ENCODE peak calls at places on chromosomes 1 and 21, in seven cellular contexts. O, I, B, V, K, H and Z are unnamed samples.

GRCh38 chr1:110152133-110152785 is 2.0 kb downstream of the SLC6A17 start:
- DNase-seq in O (no peak), I (no peak), B (peak), V (no peak), K (no peak), H (no peak), Z (no peak)

GRCh38 chr1:116374340-116375164 is 1.5 kb downstream of the ATP1A1 start:
- DNase-seq in O (peak), I (peak), B (peak), V (peak), K (no peak), H (no peak), Z (peak)

GRCh38 chr1:9225411-9225785 is 9.2 kb upstream of the H6PD start:
- DNase-seq in O (no peak), I (no peak), B (no peak), V (no peak), K (no peak), H (no peak), Z (no peak)

GRCh38 chr1:227632325-227632724 is 69.0 kb downstream of the ZNF678 start:
- DNase-seq in O (no peak), I (no peak), B (no peak), V (no peak), K (no peak), H (no peak), Z (no peak)

GRCh38 chr21:30233636-30234035 is 17.7 kb upstream of the CLDN8 start:
- DNase-seq in O (no peak), I (no peak), B (no peak), V (no peak), K (no peak), H (no peak), Z (no peak)

GRCh38 chr1:38465463-38465862 is 394.1 kb downstream of the RRAGC start:
- DNase-seq in O (no peak), I (no peak), B (no peak), V (no peak), K (no peak), H (no peak), Z (no peak)

GRCh38 chr1:224510880-224511645 is 76.5 kb upstream of the WDR26 start:
- DNase-seq in O (no peak), I (no peak), B (no peak), V (no peak), K (no peak), H (no peak), Z (no peak)

GRCh38 chr1:225834417-225835329 is 24.7 kb downstream of the EPHX1 start:
- DNase-seq in O (no peak), I (no peak), B (no peak), V (no peak), K (no peak), H (no peak), Z (no peak)

GRCh38 chr1:33433509-33434362 is 2.8 kb upstream of the PHC2 start:
- DNase-seq in O (no peak), I (peak), B (peak), V (no peak), K (no peak), H (no peak), Z (no peak)

GRCh38 chr1:202105571-202106339 is 17.0 kb upstream of the GPR37L1 start:
- DNase-seq in O (peak), I (no peak), B (peak), V (no peak), K (no peak), H (no peak), Z (no peak)

GRCh38 chr1:201903135-201903534 is 14.4 kb downstream of the SHISA4 start:
- DNase-seq in O (no peak), I (no peak), B (no peak), V (no peak), K (no peak), H (no peak), Z (no peak)

GRCh38 chr1:180503274-180503862 is 991 bp upstream of the ACBD6 start:
- DNase-seq in O (no peak), I (no peak), B (no peak), V (no peak), K (no peak), H (no peak), Z (no peak)

GRCh38 chr1:89637496-89637895 is 4.6 kb downstream of the LRRC8C start:
- DNase-seq in O (no peak), I (no peak), B (no peak), V (no peak), K (no peak), H (no peak), Z (no peak)

GRCh38 chr1:219837274-219837993 is 90.9 kb downstream of the SLC30A10 start:
- DNase-seq in O (peak), I (no peak), B (peak), V (no peak), K (no peak), H (no peak), Z (no peak)

GRCh38 chr1:231460614-231461013 is 38.5 kb upstream of the EGLN1 start:
- DNase-seq in O (no peak), I (no peak), B (peak), V (no peak), K (peak), H (no peak), Z (peak)

GRCh38 chr1:239722080-239722479 is 335.7 kb downstream of the CHRM3 start:
- DNase-seq in O (no peak), I (no peak), B (peak), V (no peak), K (no peak), H (no peak), Z (no peak)

GRCh38 chr1:4590766-4591165 is 63.6 kb upstream of the AJAP1 start:
- DNase-seq in O (no peak), I (no peak), B (no peak), V (no peak), K (no peak), H (no peak), Z (no peak)

GRCh38 chr1:67214420-67215174 is 48.3 kb downstream of the IL23R start:
- DNase-seq in O (peak), I (no peak), B (peak), V (peak), K (peak), H (no peak), Z (peak)

GRCh38 chr1:237341391-237341790 is 299.4 kb downstream of the RYR2 start:
- DNase-seq in O (no peak), I (no peak), B (no peak), V (no peak), K (no peak), H (no peak), Z (no peak)

GRCh38 chr1:1080122-1080753 is 6.1 kb upstream of the RNF223 start:
- DNase-seq in O (peak), I (peak), B (no peak), V (peak), K (no peak), H (peak), Z (peak)

GRCh38 chr1:156122086-156122485 is 7.6 kb downstream of the LMNA start:
- DNase-seq in O (no peak), I (no peak), B (no peak), V (no peak), K (no peak), H (no peak), Z (no peak)

GRCh38 chr1:190172636-190173410 is 304.8 kb downstream of the BRINP3 start:
- DNase-seq in O (no peak), I (no peak), B (no peak), V (no peak), K (no peak), H (no peak), Z (no peak)

GRCh38 chr1:205172729-205173366 is 38.7 kb downstream of the DSTYK start:
- DNase-seq in O (no peak), I (no peak), B (peak), V (no peak), K (no peak), H (no peak), Z (no peak)

GRCh38 chr1:151418048-151418447 is 18.7 kb downstream of the PSMB4 start:
- DNase-seq in O (no peak), I (no peak), B (no peak), V (no peak), K (no peak), H (no peak), Z (no peak)

GRCh38 chr1:64019818-64020217 is 183.6 kb upstream of the UBE2U start:
- DNase-seq in O (peak), I (no peak), B (peak), V (no peak), K (no peak), H (no peak), Z (no peak)

GRCh38 chr1:197399691-197400521 is 131.9 kb downstream of the CRB1 start:
- DNase-seq in O (peak), I (no peak), B (peak), V (no peak), K (no peak), H (no peak), Z (no peak)

GRCh38 chr1:87329051-87329755 is 523 bp downstream of the LMO4 start:
- DNase-seq in O (peak), I (peak), B (peak), V (peak), K (no peak), H (peak), Z (peak)

GRCh38 chr1:245168921-245169320 is 14.1 kb downstream of the KIF26B start:
- DNase-seq in O (no peak), I (no peak), B (no peak), V (no peak), K (no peak), H (no peak), Z (no peak)

GRCh38 chr1:206114692-206115430 is 2.3 kb downstream of the AVPR1B start:
- DNase-seq in O (no peak), I (no peak), B (no peak), V (no peak), K (no peak), H (no peak), Z (no peak)

GRCh38 chr1:6205849-6206845 is at the start of gene RNF207:
- DNase-seq in O (peak), I (peak), B (peak), V (no peak), K (peak), H (peak), Z (peak)

GRCh38 chr1:53328490-53329182 is 766 bp upstream of the LRP8 start:
- DNase-seq in O (no peak), I (peak), B (no peak), V (no peak), K (no peak), H (peak), Z (peak)

GRCh38 chr1:117657031-117657430 is 51.2 kb downstream of the TENT5C start:
- DNase-seq in O (no peak), I (no peak), B (peak), V (no peak), K (no peak), H (no peak), Z (no peak)

GRCh38 chr1:226187019-226187322 is 430 bp upstream of the ACBD3 start:
- DNase-seq in O (no peak), I (no peak), B (no peak), V (no peak), K (no peak), H (no peak), Z (no peak)

GRCh38 chr21:31331231-31331630 is 12.8 kb downstream of the TIAM1 start:
- DNase-seq in O (no peak), I (no peak), B (no peak), V (no peak), K (no peak), H (no peak), Z (no peak)

GRCh38 chr1:26524181-26524580 is 5.4 kb upstream of the RPS6KA1 start:
- DNase-seq in O (no peak), I (no peak), B (peak), V (no peak), K (no peak), H (no peak), Z (no peak)

GRCh38 chr1:227780101-227781044 is 35.1 kb upstream of the PRSS38 start:
- DNase-seq in O (no peak), I (no peak), B (no peak), V (no peak), K (no peak), H (peak), Z (no peak)

GRCh38 chr1:93937997-93938396 is 28.8 kb upstream of the GCLM start:
- DNase-seq in O (no peak), I (no peak), B (no peak), V (no peak), K (no peak), H (no peak), Z (no peak)